ENCODE peak calls at places on chromosomes 6 and 20, in four cellular contexts. N is pancreas, U is GM23338, P is fibroblast of lung. K is an unnamed sample.

GRCh38 chr6:75199856-75200255 is 6.0 kb downstream of the COL12A1 start:
- DNase-seq in N (no peak), U (no peak), P (peak), K (no peak)

GRCh38 chr6:7052441-7052936 is 55.3 kb upstream of the RREB1 start:
- DNase-seq in N (peak), U (peak), P (peak), K (no peak)

GRCh38 chr6:15441215-15441868 is 195.5 kb downstream of the JARID2 start:
- DNase-seq in N (no peak), U (peak), P (peak), K (peak)

GRCh38 chr6:16762265-16762546 is 946 bp upstream of the ATXN1 start:
- DNase-seq in N (no peak), U (peak), P (no peak), K (no peak)

GRCh38 chr20:23135449-23136447 is 49.6 kb upstream of the CD93 start:
- DNase-seq in N (no peak), U (no peak), P (no peak), K (no peak)

GRCh38 chr20:60232380-60232779 is 274.2 kb downstream of the CDH26 start:
- DNase-seq in N (no peak), U (no peak), P (no peak), K (no peak)

GRCh38 chr20:63590218-63591146 is 16.4 kb upstream of the HELZ2 start:
- DNase-seq in N (no peak), U (no peak), P (no peak), K (no peak)

GRCh38 chr20:4120921-4121321 is 105.6 kb upstream of the RNF24 start:
- DNase-seq in N (no peak), U (no peak), P (no peak), K (no peak)

GRCh38 chr6:14037402-14038277 is 79.9 kb upstream of the CD83 start:
- DNase-seq in N (no peak), U (no peak), P (peak), K (peak)

DNA sequence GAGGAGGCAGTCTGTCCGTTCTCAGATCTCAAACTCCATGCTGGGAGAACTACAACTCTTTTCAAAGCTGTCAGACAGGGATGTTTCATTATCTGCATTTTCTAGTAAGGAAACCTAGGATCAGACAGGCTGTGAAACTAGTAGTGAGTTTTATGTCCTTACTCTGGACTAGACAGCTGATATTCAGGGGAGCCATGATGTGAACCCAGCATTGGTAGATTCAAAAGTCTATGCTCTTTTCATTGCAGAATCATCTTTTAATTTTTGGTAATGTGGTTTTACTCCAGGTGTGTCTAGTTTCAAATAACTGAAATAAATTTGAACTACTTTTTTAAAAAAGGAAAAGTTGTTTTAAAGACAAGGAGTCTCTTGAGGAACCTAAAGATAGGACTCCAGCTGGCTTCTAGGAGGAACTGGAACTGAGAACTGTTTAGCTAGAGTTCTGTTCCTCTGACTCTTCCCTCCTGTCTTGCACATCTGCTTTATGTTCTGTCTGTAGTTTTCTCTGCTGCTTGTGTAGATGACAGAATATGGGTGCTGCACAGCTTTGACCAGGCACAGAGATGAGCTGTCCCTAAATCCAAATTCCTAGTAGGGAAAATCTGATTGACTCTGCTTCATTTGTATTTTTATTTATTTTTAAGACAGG is 27.8 kb upstream of the RNF144B start:
- DNase-seq in N (no peak), U (no peak), P (no peak), K (no peak)
- H3K4me3 ChIP-seq in N (no peak), U (no peak), P (no peak), K (no peak)

DNA sequence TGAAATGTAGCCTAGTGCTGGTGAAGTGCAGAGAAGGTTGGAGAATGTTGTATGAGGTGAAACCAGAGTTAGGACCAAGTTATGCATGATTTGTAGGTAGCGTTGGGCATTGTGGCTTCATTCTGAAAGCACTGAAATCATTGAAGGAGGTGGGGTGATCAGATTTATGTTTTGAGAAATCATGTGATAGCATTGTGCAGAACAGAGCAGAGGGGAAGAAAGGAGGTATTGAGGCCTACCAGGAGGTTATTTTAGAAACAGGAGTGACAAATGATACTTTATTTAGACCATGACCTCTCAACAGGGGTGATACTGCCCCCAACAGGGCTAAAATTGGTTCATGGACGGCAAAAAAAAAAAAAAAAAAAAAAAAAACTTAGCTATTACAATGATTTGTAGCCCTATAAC is 15.6 kb upstream of the HMGN3 start:
- DNase-seq in N (no peak), U (peak), P (no peak), K (no peak)
- TF ChIP-seq CTCF in N (no peak), U (peak), P (no peak), K (no peak)

GRCh38 chr6:104955927-104956662 is 812 bp upstream of the LIN28B start:
- DNase-seq in N (no peak), U (peak), P (no peak), K (no peak)

GRCh38 chr6:104958720-104959452 is 2.0 kb downstream of the LIN28B start:
- DNase-seq in N (no peak), U (peak), P (no peak), K (no peak)

GRCh38 chr6:104956663-104957294 is at the start of gene LIN28B:
- DNase-seq in N (no peak), U (no peak), P (no peak), K (no peak)

GRCh38 chr6:104958178-104958520 is 1.2 kb downstream of the LIN28B start:
- DNase-seq in N (no peak), U (no peak), P (no peak), K (no peak)

DNA sequence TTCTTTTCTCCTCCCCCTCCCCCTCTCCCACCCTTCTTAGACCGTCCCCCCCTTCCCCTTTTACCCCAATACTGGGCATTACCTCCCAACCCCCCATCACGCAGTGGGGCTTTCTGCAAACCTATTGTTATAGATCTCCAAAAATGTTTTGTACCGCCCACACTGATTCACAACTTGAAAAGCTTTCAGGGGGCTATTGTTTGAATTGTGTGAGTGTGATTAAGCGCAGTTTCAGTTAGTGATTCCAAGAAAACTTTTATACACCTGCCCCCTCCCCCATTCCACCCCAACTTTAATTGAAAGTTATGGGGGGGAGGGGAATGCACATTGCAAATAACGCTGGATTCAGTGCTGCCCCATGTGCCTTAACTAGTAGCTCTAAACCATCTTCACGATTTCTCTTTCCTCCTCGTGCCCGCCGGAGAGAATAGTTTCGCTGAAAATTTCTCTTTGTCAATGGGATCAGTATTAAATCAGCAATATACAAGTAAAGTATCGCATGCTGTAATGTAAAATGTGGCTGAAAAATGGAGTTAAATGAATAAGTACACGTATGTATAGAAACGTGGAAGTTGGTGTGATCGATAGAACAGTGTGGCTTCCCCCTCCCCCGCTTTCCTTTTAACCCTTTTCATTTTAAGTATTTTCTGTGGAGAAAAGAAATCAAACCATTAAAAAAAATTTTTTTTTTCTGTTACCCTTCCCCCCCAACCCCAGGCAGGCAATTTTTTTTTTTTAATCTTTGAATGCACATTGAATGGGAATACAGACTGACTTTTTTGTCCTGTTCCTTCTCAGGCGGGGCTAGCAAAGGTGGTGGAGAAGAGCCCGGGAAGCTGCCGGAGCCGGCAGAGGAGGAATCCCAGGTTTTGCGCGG is 632 bp downstream of the LIN28B start:
- DNase-seq in N (no peak), U (peak), P (no peak), K (no peak)
- H3K4me3 ChIP-seq in N (no peak), U (peak), P (no peak), K (no peak)

GRCh38 chr20:12966468-12967085 is 42.2 kb upstream of the SPTLC3 start:
- DNase-seq in N (no peak), U (peak), P (peak), K (peak)
- TF ChIP-seq CTCF in N (no peak), U (peak), P (peak), K (peak)

DNA sequence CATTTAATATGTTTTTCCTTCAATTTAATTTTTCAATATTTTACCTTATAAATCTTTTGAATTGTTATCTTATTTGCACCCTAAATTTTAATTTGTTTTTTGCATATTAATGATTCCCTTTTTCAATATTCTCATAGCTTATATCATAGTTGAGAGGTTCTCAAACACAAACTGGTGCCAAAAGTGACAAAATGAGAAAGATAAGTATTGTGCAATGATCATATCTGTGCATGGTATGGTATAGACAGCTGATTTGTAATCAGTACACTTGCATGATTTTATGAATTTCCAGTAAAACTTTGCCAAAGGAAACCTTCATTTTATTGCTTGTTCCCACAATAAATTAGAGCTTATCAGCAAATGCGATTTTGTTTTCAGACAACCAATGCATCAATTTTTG is 161.0 kb upstream of the HDAC2 start:
- DNase-seq in N (no peak), U (no peak), P (no peak), K (no peak)
- H3K4me3 ChIP-seq in N (no peak), U (no peak), P (no peak), K (no peak)

GRCh38 chr20:58112017-58112781 is 116.3 kb downstream of the ANKRD60 start:
- DNase-seq in N (no peak), U (no peak), P (peak), K (no peak)
- TF ChIP-seq CTCF in N (no peak), U (no peak), P (no peak), K (no peak)

GRCh38 chr20:52382931-52383330 is 191.4 kb upstream of the ZFP64 start:
- DNase-seq in N (no peak), U (no peak), P (no peak), K (no peak)
- H3K4me3 ChIP-seq in N (no peak), U (no peak), P (no peak), K (no peak)

K was measured in HFF-Myc.